ENCODE peak calls at places on chromosomes 16 and 17, in seven cellular contexts. G is H1, E is GM12891, V is SK-N-SH, A is GM12878, N is K562, R is HepG2. W is an unnamed sample.

GRCh38 chr16:77223184-77223583 is 24.0 kb downstream of the SYCE1L start:
- DNase-seq in G (peak; percentile 81), E (no peak), V (peak; percentile 35), A (no peak), N (peak; percentile 48), R (no peak), W (no peak)

GRCh38 chr17:7579001-7579838 is at the start of gene CD68:
- DNase-seq in G (peak; percentile 77), E (peak; percentile 72), V (peak; percentile 58), A (no peak), N (peak; percentile 68), R (peak; percentile 93), W (peak; percentile 68)

GRCh38 chr17:68646626-68647526 is 45.7 kb upstream of the FAM20A start:
- DNase-seq in G (no peak), E (no peak), V (no peak), A (no peak), N (no peak), R (no peak), W (no peak)

GRCh38 chr17:19769946-19770652 is 22.0 kb upstream of the ALDH3A1 start:
- DNase-seq in G (peak; percentile 41), E (no peak), V (no peak), A (no peak), N (no peak), R (no peak), W (no peak)

GRCh38 chr16:30748634-30749445 is 615 bp downstream of the PHKG2 start:
- DNase-seq in G (peak; percentile 77), E (peak; percentile 61), V (peak; percentile 80), A (no peak), N (peak; percentile 64), R (no peak), W (peak; percentile 56)

GRCh38 chr17:6641374-6641818 is 536 bp downstream of the TXNDC17 start:
- DNase-seq in G (no peak), E (no peak), V (no peak), A (no peak), N (no peak), R (no peak), W (no peak)

GRCh38 chr16:88373927-88374492 is 8.7 kb upstream of the ZNF469 start:
- DNase-seq in G (no peak), E (no peak), V (no peak), A (no peak), N (no peak), R (no peak), W (no peak)

GRCh38 chr17:81576621-81577277 is 24.6 kb upstream of the FAAP100 start:
- DNase-seq in G (no peak), E (no peak), V (no peak), A (no peak), N (no peak), R (peak; percentile 89), W (no peak)

GRCh38 chr17:7574176-7574953 is 5.1 kb upstream of the CD68 start:
- DNase-seq in G (no peak), E (no peak), V (no peak), A (no peak), N (no peak), R (no peak), W (no peak)

GRCh38 chr16:2956566-2956956 is 7.5 kb upstream of the KREMEN2 start:
- DNase-seq in G (no peak), E (no peak), V (no peak), A (no peak), N (no peak), R (no peak), W (no peak)

GRCh38 chr17:7583253-7584109 is at the start of gene MPDU1:
- DNase-seq in G (peak; percentile 95), E (peak; percentile 82), V (peak; percentile 93), A (peak; percentile 84), N (peak; percentile 83), R (peak; percentile 81), W (peak; percentile 87)

GRCh38 chr17:7883781-7884386 is 4.7 kb upstream of the CHD3 start:
- DNase-seq in G (no peak), E (no peak), V (peak; percentile 55), A (no peak), N (peak; percentile 34), R (no peak), W (no peak)

GRCh38 chr16:87077750-87078127 is 239.5 kb downstream of the C16orf95 start:
- DNase-seq in G (no peak), E (no peak), V (no peak), A (no peak), N (no peak), R (no peak), W (no peak)

GRCh38 chr16:87085441-87085840 is 231.8 kb downstream of the C16orf95 start:
- DNase-seq in G (no peak), E (no peak), V (no peak), A (no peak), N (no peak), R (no peak), W (no peak)

GRCh38 chr16:87076950-87077749 is 240.0 kb downstream of the C16orf95 start:
- DNase-seq in G (peak; percentile 91), E (no peak), V (peak; percentile 38), A (no peak), N (peak; percentile 60), R (peak; percentile 63), W (no peak)

GRCh38 chr16:87076331-87076949 is 240.8 kb downstream of the C16orf95 start:
- DNase-seq in G (no peak), E (no peak), V (no peak), A (no peak), N (no peak), R (no peak), W (no peak)

GRCh38 chr16:87080571-87081167 is 236.5 kb downstream of the C16orf95 start:
- DNase-seq in G (no peak), E (no peak), V (no peak), A (no peak), N (no peak), R (no peak), W (no peak)
- TF ChIP-seq TAF1 in G (no peak), E (no peak), V (no peak), A (no peak), N (no peak), R (no peak), W (no peak)

GRCh38 chr16:13063457-13063856 is 162.1 kb downstream of the SHISA9 start:
- DNase-seq in G (no peak), E (no peak), V (no peak), A (no peak), N (no peak), R (no peak), W (no peak)

GRCh38 chr16:13068912-13069583 is 167.7 kb downstream of the SHISA9 start:
- DNase-seq in G (no peak), E (no peak), V (no peak), A (no peak), N (no peak), R (no peak), W (no peak)

GRCh38 chr16:13064821-13065220 is 163.4 kb downstream of the SHISA9 start:
- DNase-seq in G (no peak), E (no peak), V (no peak), A (no peak), N (no peak), R (no peak), W (no peak)

GRCh38 chr16:13070268-13070667 is 168.9 kb downstream of the SHISA9 start:
- DNase-seq in G (peak; percentile 85), E (no peak), V (peak; percentile 17), A (no peak), N (no peak), R (no peak), W (no peak)

DNA sequence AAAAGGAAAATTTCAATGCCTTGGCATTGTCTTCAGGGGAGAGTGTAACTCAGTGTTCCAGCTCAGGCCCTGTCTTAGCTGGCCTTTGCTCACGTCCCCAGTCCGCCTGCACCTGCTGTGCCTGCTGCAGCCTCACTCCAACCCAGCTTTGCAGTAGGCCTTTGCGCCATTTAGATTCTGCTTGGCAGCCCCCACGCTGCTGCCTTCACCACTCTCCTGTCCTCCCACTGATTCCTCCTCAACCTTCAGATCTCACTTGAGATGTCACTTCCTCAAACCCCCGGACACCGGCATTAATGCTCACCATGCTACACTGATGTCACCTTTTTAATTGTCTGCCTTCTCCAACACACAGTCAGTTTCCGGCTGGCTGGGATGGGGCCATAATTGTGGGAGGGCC is 166.2 kb downstream of the SHISA9 start:
- DNase-seq in G (no peak), E (no peak), V (no peak), A (no peak), N (no peak), R (no peak), W (no peak)
- TF ChIP-seq TAF1 in G (no peak), E (no peak), V (no peak), A (no peak), N (no peak), R (no peak), W (no peak)

GRCh38 chr17:40241435-40241834 is 22.3 kb downstream of the WIPF2 start:
- DNase-seq in G (no peak), E (no peak), V (no peak), A (no peak), N (no peak), R (no peak), W (no peak)
- TF ChIP-seq TAF1 in G (no peak), E (no peak), V (no peak), A (no peak), N (no peak), R (no peak), W (no peak)

GRCh38 chr17:42135151-42135550 is 12.5 kb downstream of the HSPB9 start:
- DNase-seq in G (no peak), E (no peak), V (no peak), A (no peak), N (no peak), R (no peak), W (no peak)

GRCh38 chr17:42136654-42137051 is 14.0 kb downstream of the HSPB9 start:
- DNase-seq in G (no peak), E (no peak), V (no peak), A (no peak), N (no peak), R (no peak), W (no peak)

GRCh38 chr17:42132941-42133340 is 10.3 kb downstream of the HSPB9 start:
- DNase-seq in G (no peak), E (no peak), V (no peak), A (no peak), N (no peak), R (no peak), W (no peak)

GRCh38 chr17:42133461-42134041 is 10.9 kb downstream of the HSPB9 start:
- DNase-seq in G (no peak), E (no peak), V (no peak), A (no peak), N (no peak), R (no peak), W (peak; percentile 59)

DNA sequence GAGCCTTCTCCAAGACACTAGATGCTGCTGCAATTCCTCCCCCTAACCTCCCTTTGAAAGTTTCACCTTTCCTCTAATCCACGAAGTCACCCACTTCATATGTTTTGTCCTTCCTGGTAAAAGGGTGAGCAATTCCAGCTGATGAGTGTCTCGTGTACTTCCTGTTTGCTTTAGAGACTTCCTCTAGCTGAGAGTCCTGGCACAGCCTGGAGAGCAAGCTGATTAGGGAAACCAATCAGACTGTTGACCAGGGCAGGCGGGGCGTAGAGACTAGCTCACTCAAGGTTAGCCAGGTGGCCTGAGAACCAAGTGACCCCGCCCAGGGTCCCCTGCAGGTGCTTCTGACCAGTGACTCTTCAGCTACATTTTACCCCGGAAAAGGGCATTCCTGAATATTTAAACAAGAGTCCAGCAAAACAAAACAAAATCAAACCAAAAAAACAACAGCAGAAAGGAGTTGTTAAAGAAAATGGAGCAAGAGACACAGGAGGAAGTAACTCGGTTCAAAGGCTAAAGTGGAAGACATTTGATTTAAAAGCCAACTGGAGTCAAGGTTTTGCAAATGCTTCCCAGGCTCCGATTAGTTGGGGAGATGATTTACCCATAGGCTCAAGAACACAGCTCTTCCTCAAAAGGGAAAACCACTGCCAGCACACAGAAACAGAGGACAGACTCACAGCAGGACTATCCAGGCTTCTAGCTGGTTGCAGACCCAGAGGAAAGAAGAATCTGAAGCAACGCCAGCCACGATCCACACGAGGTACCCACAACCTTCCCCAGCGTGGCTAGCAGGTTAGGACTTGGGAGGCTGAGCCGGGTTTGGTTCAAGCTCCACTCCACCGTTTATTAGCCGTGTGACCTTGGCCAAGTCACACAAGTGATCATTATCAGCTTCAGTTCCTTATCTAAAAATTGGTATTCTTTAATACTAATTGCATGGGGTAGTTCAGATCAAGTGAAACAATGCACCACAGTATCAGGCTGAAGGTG is 13.4 kb downstream of the HSPB9 start:
- DNase-seq in G (no peak), E (no peak), V (no peak), A (no peak), N (peak; percentile 37), R (peak; percentile 91), W (no peak)
- TF ChIP-seq TAF1 in G (no peak), E (no peak), V (no peak), A (no peak), N (no peak), R (no peak), W (no peak)